ENCODE peak calls at places on chromosomes 3 and 15, in seven cellular contexts. E, O, A, P, Q, K and D are unnamed samples.

GRCh38 chr3:32146669-32147315 is 40.4 kb downstream of the GPD1L start:
- DNase-seq in P (no peak), O (no peak), Q (no peak), A (no peak), K (no peak), E (no peak), D (peak; percentile 96)

GRCh38 chr3:112376413-112376812 is 43.5 kb downstream of the CD200 start:
- DNase-seq in P (no peak), E (peak; percentile 33), Q (no peak), O (no peak), A (no peak), K (no peak), D (no peak)

GRCh38 chr3:10473581-10474438 is 31.6 kb downstream of the ATP2B2 start:
- DNase-seq in K (no peak), Q (no peak), A (no peak), O (no peak), P (no peak), E (no peak), D (no peak)

GRCh38 chr3:134809412-134810051 is 14.5 kb downstream of the EPHB1 start:
- DNase-seq in A (no peak), O (no peak), E (no peak), Q (no peak), P (no peak), K (no peak), D (no peak)

GRCh38 chr15:70049701-70050445 is 47.8 kb downstream of the TLE3 start:
- DNase-seq in Q (no peak), P (no peak), K (no peak), E (no peak), O (no peak), A (no peak), D (no peak)

GRCh38 chr3:14480207-14481017 is 59.7 kb downstream of the GRIP2 start:
- DNase-seq in O (no peak), K (no peak), Q (no peak), E (peak; percentile 78), A (peak; percentile 56), P (no peak), D (no peak)

GRCh38 chr3:130093741-130094391 is 12.2 kb downstream of the ALG1L2 start:
- DNase-seq in Q (no peak), E (no peak), P (no peak), A (no peak), K (peak; percentile 57), O (no peak), D (no peak)

GRCh38 chr15:45026646-45027045 is 3.7 kb downstream of the SORD start:
- DNase-seq in A (peak; percentile 35), K (no peak), E (no peak), P (no peak), Q (no peak), O (no peak), D (no peak)

GRCh38 chr3:58073315-58074125 is 65.3 kb downstream of the FLNB start:
- DNase-seq in A (no peak), E (no peak), Q (no peak), P (no peak), O (no peak), K (no peak), D (no peak)

GRCh38 chr3:119585193-119585592 is 5.9 kb downstream of the ADPRH start:
- DNase-seq in O (no peak), P (no peak), Q (no peak), E (no peak), A (no peak), K (no peak), D (no peak)

GRCh38 chr3:72380711-72381508 is 467.3 kb downstream of the SHQ1 start:
- DNase-seq in O (no peak), P (no peak), E (no peak), K (no peak), Q (no peak), A (peak; percentile 14), D (no peak)